ENCODE peak calls at places on chromosomes 6 and 20, in five cellular contexts. B is heart right ventricle, Z is pancreas, H is fibroblast of lung, E is IMR-90. V is an unnamed sample.

GRCh38 chr20:37575884-37576283 is 48.2 kb upstream of the BLCAP start:
- DNase-seq in B (no peak), H (no peak), E (no peak), Z (no peak), V (no peak)

GRCh38 chr6:103085801-103086200 is 1692.3 kb downstream of the GRIK2 start:
- DNase-seq in Z (no peak), H (no peak), E (no peak), B (no peak), V (no peak)

GRCh38 chr6:144447487-144447886 is 162.4 kb downstream of the UTRN start:
- DNase-seq in H (peak), B (no peak), Z (no peak), E (peak), V (peak)

GRCh38 chr6:152166897-152167296 is 359.4 kb downstream of the ESR1 start:
- DNase-seq in H (no peak), Z (no peak), B (no peak), E (no peak), V (no peak)

GRCh38 chr20:46031701-46032254 is 2.8 kb downstream of the SLC12A5 start:
- DNase-seq in B (no peak), Z (peak), H (no peak), E (no peak), V (peak)

GRCh38 chr20:62436692-62437091 is 9.4 kb upstream of the RBBP8NL start:
- DNase-seq in B (no peak), H (no peak), E (no peak), Z (no peak), V (no peak)

GRCh38 chr6:37696841-37697735 is 595 bp downstream of the MDGA1 start:
- DNase-seq in H (peak), B (no peak), Z (peak), E (no peak), V (peak)

GRCh38 chr6:134853111-134854055 is 96.5 kb downstream of the ALDH8A1 start:
- DNase-seq in E (peak), Z (no peak), B (no peak), H (peak), V (peak)

GRCh38 chr20:24389686-24390085 is 79.7 kb upstream of the SYNDIG1 start:
- DNase-seq in E (no peak), H (no peak), B (peak), Z (no peak), V (no peak)

GRCh38 chr6:22783921-22784320 is 214.6 kb downstream of the HDGFL1 start:
- DNase-seq in H (no peak), Z (no peak), E (peak), B (no peak), V (no peak)

GRCh38 chr20:7744411-7744810 is 195.8 kb downstream of the HAO1 start:
- DNase-seq in B (no peak), E (peak), H (peak), Z (no peak), V (peak)

GRCh38 chr6:72954736-72955135 is 270.6 kb downstream of the KHDC1L start:
- DNase-seq in Z (no peak), H (peak), B (no peak), E (no peak), V (no peak)

GRCh38 chr6:45881705-45882435 is 133.8 kb downstream of the CLIC5 start:
- DNase-seq in Z (no peak), E (no peak), B (no peak), H (peak), V (no peak)

GRCh38 chr20:48738399-48739304 is 89.1 kb downstream of the PREX1 start:
- DNase-seq in Z (no peak), E (no peak), H (no peak), B (no peak), V (no peak)

GRCh38 chr6:6003334-6004146 is 3.2 kb downstream of the NRN1 start:
- DNase-seq in B (peak), Z (no peak), H (no peak), E (no peak), V (no peak)
- H3K4me3 ChIP-seq in B (peak), Z (no peak), H (no peak), E (no peak), V (no peak)

GRCh38 chr6:30331981-30332380 is 5.3 kb downstream of the TRIM39 start:
- DNase-seq in E (no peak), Z (no peak), H (no peak), B (no peak), V (peak)
- TF ChIP-seq CTCF in E (no peak), Z (no peak), H (no peak), B (no peak), V (no peak)

DNA sequence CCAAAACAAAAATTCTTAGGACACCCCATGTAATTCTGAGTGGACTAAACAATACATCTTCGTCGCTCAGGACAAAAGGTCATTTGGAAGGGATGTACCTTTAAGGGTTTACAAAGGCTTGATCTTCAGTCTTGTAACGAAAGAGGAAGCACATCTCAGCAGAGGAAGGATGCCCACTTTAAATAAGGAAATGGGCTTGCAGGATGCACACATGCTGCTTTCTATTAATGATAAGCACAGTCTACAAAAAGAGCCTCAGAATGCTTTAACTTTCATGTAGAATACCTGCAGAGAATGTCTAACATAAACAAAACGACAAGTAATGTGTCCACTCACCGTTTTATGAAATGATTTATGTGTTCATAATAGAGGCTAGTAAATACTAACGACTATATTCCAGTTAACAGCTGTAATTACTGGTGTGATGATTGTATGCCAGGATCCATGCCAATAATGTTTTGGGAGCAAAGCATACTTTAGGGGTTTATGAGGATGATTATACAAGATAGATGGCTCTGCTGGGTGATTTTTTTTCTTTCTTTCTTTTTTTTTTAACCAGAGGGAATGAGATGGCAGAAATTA is 216.9 kb downstream of the GMDS start:
- DNase-seq in E (no peak), H (no peak), B (no peak), Z (no peak), V (no peak)
- H3K4me3 ChIP-seq in E (no peak), H (no peak), B (no peak), Z (no peak), V (no peak)

GRCh38 chr6:162733489-162733888 is 5.7 kb downstream of the PACRG start:
- DNase-seq in B (no peak), Z (no peak), E (no peak), H (no peak), V (no peak)

DNA sequence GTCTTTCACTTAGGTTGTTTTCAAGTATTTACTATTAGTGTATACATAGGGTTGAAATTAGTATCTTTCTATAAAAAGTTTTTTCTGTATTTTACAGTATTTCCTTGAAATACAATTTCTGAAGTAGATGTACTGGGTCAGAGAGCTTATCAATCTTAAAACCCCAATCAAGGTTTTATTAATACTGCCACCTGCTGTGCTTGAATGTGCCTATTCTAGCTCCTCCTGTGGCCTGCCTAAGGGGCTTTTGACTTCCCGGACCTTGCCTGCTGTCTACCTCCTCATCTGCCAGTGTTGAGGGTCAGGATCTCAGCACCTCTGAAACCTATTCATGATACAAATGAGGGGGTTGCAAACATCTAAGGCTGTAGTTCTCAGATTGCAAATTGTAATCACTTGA is 9.2 kb downstream of the PACRG start:
- DNase-seq in Z (no peak), E (no peak), B (no peak), H (no peak), V (peak)
- TF ChIP-seq CTCF in Z (peak), E (no peak), B (peak), H (no peak), V (peak)

GRCh38 chr20:16785221-16785620 is 37.1 kb downstream of the OTOR start:
- DNase-seq in H (peak), E (peak), Z (no peak), B (no peak), V (no peak)
- H3K4me3 ChIP-seq in H (no peak), E (no peak), Z (no peak), B (no peak), V (no peak)

GRCh38 chr6:42547407-42548329 is 16.2 kb upstream of the UBR2 start:
- DNase-seq in E (peak), Z (peak), H (peak), B (peak), V (peak)
- TF ChIP-seq CTCF in E (peak), Z (peak), H (peak), B (peak), V (peak)

GRCh38 chr6:160395187-160395586 is 47.0 kb downstream of the SLC22A3 start:
- DNase-seq in H (no peak), Z (no peak), E (no peak), B (no peak), V (no peak)
- H3K4me3 ChIP-seq in H (no peak), Z (no peak), E (no peak), B (no peak), V (no peak)

GRCh38 chr6:131519670-131520436 is 53.2 kb upstream of the ARG1 start:
- DNase-seq in Z (peak), E (peak), B (no peak), H (peak), V (peak)
- TF ChIP-seq CTCF in Z (peak), E (peak), B (peak), H (peak), V (peak)

GRCh38 chr20:36472656-36473071 is 68.7 kb upstream of the MYL9 start:
- DNase-seq in Z (peak), H (peak), E (no peak), B (peak), V (peak)

GRCh38 chr20:36473164-36473563 is 68.2 kb upstream of the MYL9 start:
- DNase-seq in Z (no peak), E (no peak), H (no peak), B (no peak), V (no peak)

GRCh38 chr20:36470482-36471062 is 70.7 kb upstream of the MYL9 start:
- DNase-seq in H (no peak), Z (no peak), B (no peak), E (no peak), V (no peak)

GRCh38 chr20:36469973-36470372 is 71.3 kb upstream of the MYL9 start:
- DNase-seq in H (no peak), B (no peak), Z (no peak), E (no peak), V (no peak)

DNA sequence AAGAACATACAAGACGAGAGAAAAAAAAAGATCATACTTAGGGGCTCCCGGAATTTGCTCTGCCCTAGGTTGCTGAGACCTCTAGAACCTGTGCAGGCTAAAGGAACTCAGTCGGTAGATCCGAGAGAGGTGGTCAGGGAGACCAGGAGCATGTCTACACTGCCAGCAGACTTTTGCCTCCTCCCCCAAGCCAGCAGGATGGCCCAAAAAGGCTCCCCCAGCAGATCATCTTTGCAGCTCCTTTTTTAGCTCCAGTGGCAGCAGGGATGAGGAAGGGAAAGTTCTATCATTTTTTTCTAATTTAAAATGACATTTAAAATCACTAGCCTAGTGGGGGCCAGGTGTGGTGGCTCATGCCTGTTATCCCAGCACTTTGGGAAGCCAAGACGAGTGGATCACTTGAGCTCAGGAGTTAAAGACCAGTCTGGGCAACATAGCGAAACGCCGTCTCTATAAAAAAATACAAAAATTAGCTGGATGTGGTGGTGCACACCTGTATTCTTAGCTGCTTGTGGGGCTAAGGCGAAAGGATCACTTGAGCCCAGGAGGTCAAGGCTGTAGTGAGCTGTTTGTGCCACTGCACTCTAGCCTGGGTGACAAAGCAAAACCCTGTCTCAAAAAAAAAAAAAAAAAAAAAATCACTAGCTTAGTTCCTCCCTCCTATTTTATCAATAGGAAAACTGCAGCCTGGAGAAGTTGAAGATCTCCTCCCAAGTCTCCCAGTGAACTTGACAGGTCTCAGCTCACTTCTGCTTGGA is 69.3 kb upstream of the MYL9 start:
- DNase-seq in E (no peak), H (no peak), B (no peak), Z (no peak), V (no peak)
- H3K4me3 ChIP-seq in E (no peak), H (peak), B (no peak), Z (no peak), V (no peak)